ENCODE peak calls at places on chromosomes 11 and 22, in four cellular contexts. D is choroid plexus epithelial cell, K is lower lobe of right lung, H is thyroid gland. O is an unnamed sample.
A peak's percentile ranks its signal among the peaks of the same experiment; 100 is the strongest.

GRCh38 chr11:45860348-45860747 is 13.1 kb downstream of the CRY2 start:
- DNase-seq in D (no peak), K (no peak), H (no peak), O (no peak)

GRCh38 chr11:38865922-38866321 is 2267.9 kb upstream of the RAG2 start:
- DNase-seq in D (no peak), K (no peak), H (no peak), O (no peak)

GRCh38 chr11:50169634-50170033 is 137.0 kb downstream of the OR4C45 start:
- DNase-seq in D (no peak), K (no peak), H (no peak), O (no peak)

GRCh38 chr11:35162795-35163194 is 23.8 kb downstream of the CD44 start:
- DNase-seq in D (peak; percentile 47), K (no peak), H (no peak), O (no peak)

GRCh38 chr22:19429950-19430889 is 1.3 kb downstream of the HIRA start:
- DNase-seq in D (peak; percentile 84), K (peak; percentile 55), H (peak; percentile 74), O (peak; percentile 65)

GRCh38 chr22:36411589-36412258 is 24.0 kb upstream of the MYH9 start:
- DNase-seq in D (no peak), K (no peak), H (peak; percentile 40), O (peak; percentile 71)

GRCh38 chr11:113251281-113251680 is 63.1 kb upstream of the TTC12 start:
- DNase-seq in D (no peak), K (no peak), H (no peak), O (no peak)

GRCh38 chr11:93543292-93543977 is at the start of gene SMCO4:
- DNase-seq in D (peak; percentile 74), K (peak; percentile 91), H (peak; percentile 82), O (peak; percentile 68)

GRCh38 chr11:111745719-111746504 is 20.3 kb downstream of the PPP2R1B start:
- DNase-seq in D (peak; percentile 78), K (no peak), H (no peak), O (no peak)

GRCh38 chr11:65382804-65383368 is 440 bp upstream of the SLC25A45 start:
- DNase-seq in D (no peak), K (peak; percentile 91), H (peak; percentile 96), O (no peak)

GRCh38 chr22:30204742-30205111 is 41.8 kb downstream of the LIF start:
- DNase-seq in D (peak; percentile 44), K (no peak), H (no peak), O (no peak)

GRCh38 chr22:24185001-24185500 is 3.8 kb downstream of the SUSD2 start:
- DNase-seq in D (no peak), K (peak; percentile 44), H (no peak), O (no peak)

GRCh38 chr11:76918941-76919386 is 58.2 kb downstream of the ACER3 start:
- DNase-seq in D (peak; percentile 80), K (no peak), H (peak; percentile 7), O (peak; percentile 8)
- TF ChIP-seq CTCF in D (peak; percentile 76), K (peak; percentile 70), H (no peak), O (peak; percentile 66)

DNA sequence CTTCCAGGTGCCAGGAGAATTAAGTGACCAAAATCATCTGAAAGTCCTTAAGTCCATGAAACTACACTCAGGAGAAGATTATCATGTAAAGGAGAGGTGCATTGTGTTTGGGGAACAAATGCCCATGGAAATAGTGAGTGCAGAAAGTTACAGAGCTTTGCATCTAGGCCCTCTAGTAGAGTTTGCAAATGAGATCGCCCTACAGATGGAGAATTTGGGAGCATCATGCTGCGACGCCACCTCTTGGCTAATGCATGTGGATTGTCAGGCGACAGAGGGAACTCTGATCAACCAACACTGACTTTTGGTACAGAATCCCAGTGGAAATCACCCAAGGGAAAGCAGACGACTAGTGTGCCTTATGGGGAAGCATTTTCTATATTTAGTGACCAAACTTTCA is 188.7 kb downstream of the BLID start:
- DNase-seq in D (no peak), K (no peak), H (no peak), O (no peak)
- TF ChIP-seq CTCF in D (no peak), K (no peak), H (no peak), O (no peak)

GRCh38 chr11:82775736-82776346 is 42.2 kb upstream of the FAM181B start:
- DNase-seq in D (peak; percentile 72), K (no peak), H (no peak), O (peak; percentile 35)
- TF ChIP-seq CTCF in D (peak; percentile 94), K (peak; percentile 53), H (no peak), O (peak; percentile 63)

GRCh38 chr22:47842119-47842518 is 1079.7 kb downstream of the TBC1D22A start:
- DNase-seq in D (no peak), K (no peak), H (no peak), O (no peak)
- TF ChIP-seq CTCF in D (no peak), K (no peak), H (no peak), O (no peak)

DNA sequence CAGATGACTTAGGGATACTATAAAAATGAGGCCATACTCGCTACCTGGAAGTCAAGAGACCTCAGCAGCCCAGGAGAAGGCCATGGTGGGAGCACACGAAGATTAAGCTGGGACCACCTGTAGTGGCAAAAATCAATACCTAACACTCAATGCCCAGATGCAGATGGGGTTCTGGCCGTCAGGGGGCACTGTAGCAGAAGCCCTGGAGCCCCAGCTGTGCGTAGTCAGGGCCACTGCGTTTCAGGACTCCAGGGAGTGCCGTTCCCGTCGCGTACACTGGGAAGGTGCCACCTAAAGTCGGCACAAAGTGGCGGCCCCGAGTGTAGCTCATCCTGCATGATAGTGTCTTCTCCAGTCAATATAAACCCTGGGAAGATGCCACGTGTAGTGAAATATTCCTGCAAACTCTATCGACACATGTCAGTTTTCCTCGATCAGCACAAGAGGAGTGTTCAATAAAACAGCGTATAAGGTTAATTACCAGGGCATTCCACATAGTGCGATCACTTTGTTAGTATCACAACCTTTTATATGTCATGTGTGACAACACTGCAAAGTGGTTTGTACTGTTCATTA is 123.7 kb upstream of the NTM start:
- DNase-seq in D (no peak), K (peak; percentile 52), H (peak; percentile 56), O (peak; percentile 21)
- TF ChIP-seq CTCF in D (peak; percentile 16), K (peak; percentile 39), H (peak; percentile 27), O (peak; percentile 29)

GRCh38 chr11:58286249-58286648 is 18.2 kb upstream of the OR10W1 start:
- DNase-seq in D (peak; percentile 54), K (no peak), H (no peak), O (peak; percentile 9)
- TF ChIP-seq CTCF in D (peak; percentile 67), K (peak; percentile 43), H (no peak), O (no peak)

DNA sequence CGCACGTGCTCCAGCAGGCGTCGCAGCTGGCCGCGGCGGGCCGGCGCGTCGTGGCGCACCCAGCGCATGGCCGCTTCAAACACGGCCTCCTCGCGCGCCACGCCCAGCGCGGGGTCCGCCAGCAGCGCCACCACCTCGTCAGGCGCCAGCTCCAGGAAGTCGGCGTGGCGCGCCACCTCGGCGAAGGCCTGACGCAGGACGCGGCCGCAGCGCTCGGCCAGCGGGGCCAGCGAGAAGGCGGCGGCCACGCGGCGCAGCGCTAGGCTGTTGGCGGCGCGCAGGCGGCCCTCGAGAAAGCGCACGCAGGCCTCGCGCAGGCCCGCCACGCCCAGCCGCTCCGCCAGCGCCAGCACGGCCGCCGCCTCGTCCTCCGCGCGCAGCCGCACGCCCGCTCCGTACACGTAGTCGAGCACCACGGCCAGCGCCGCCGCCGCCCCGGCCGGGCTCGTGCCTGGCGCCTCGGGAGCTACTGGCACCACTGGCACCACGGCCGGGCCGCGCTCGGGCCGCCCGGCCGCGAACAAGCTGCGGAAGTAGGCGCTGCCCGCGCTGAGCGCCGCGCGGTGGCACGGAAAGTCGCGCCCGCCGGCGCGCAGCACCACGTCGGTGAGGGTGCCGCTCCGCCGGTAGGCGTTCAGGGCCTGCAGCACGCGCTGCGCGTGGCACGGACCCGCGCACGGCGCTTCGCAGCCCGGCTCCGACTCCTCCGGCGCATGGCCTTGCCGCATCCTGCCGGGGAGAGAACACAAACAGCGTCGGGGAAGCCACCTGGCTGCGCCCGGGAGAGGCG is 2.9 kb downstream of the KLHL35 start:
- DNase-seq in D (peak; percentile 70), K (peak; percentile 85), H (peak; percentile 62), O (peak; percentile 62)
- TF ChIP-seq CTCF in D (no peak), K (no peak), H (no peak), O (no peak)

DNA sequence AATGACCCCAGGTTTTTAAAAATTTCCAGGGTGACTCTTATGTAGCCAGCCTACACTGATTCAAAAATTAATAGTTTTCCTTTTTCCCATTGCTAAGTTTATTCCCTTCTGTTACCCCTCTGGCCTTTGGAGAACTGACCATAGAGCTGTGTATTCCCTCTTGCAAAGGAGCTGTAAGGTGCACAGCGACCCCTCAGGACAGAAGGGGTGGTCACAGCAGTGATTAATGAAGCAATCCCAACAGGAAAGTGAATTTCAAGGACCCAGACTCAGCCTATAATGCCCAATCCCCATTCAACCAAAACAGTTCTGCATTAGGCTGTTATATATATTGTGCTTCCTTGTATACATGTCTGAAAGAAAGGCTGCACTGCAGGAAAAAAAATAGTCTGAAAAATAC is 147.1 kb downstream of the WT1 start:
- DNase-seq in D (no peak), K (no peak), H (no peak), O (no peak)
- TF ChIP-seq CTCF in D (peak; percentile 36), K (no peak), H (no peak), O (no peak)

GRCh38 chr11:89433278-89433677 is 57.9 kb downstream of the NOX4 start:
- DNase-seq in D (no peak), K (no peak), H (no peak), O (no peak)

GRCh38 chr11:89442801-89443200 is 48.4 kb downstream of the NOX4 start:
- DNase-seq in D (no peak), K (no peak), H (no peak), O (no peak)

GRCh38 chr11:89441606-89442005 is 49.6 kb downstream of the NOX4 start:
- DNase-seq in D (no peak), K (no peak), H (no peak), O (no peak)

GRCh38 chr11:89436071-89436470 is 55.1 kb downstream of the NOX4 start:
- DNase-seq in D (peak; percentile 91), K (no peak), H (peak; percentile 16), O (no peak)

DNA sequence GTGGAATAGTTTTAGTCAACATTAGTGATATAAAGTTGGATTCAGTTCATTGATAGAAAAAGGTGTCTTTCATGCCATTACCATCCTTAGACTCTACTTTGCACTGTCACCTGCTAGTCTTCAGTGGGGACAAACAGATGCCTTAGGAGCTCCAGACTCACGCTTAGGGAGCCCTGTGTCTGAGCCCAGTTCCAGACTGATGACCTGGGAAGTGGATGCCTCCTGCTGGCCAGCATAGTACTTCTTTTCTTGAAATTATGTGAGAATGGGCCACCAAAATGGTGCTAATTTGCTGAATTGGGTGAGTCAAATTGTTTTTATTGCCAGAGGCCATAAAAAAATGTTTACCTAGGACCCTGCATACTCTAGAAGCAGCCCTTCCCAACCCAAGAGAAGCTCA is 53.9 kb downstream of the NOX4 start:
- DNase-seq in D (no peak), K (no peak), H (no peak), O (no peak)
- TF ChIP-seq CTCF in D (peak; percentile 14), K (no peak), H (no peak), O (no peak)